ENCODE peak calls at places on chromosomes 3 and 15, in four cellular contexts. K is body of pancreas, M is upper lobe of left lung, L is HCT116. O is an unnamed sample.

GRCh38 chr15:39587910-39588530 is 7.1 kb downstream of the THBS1 start:
- ATAC-seq in K (no peak), M (peak), L (no peak), O (no peak)

GRCh38 chr3:101676219-101676764 is 640 bp downstream of the ZBTB11 start:
- ATAC-seq in K (peak), M (peak), L (peak), O (peak)

GRCh38 chr3:151960956-151961580 is 87.6 kb downstream of the SUCNR1 start:
- ATAC-seq in K (no peak), M (no peak), L (no peak), O (no peak)

GRCh38 chr3:168341192-168341816 is 245.6 kb upstream of the GOLIM4 start:
- ATAC-seq in K (no peak), M (no peak), L (no peak), O (no peak)

GRCh38 chr3:65348596-65348995 is 660.8 kb upstream of the ADAMTS9 start:
- ATAC-seq in K (no peak), M (no peak), L (no peak), O (no peak)

GRCh38 chr3:158167737-158168469 is 58.0 kb downstream of the RSRC1 start:
- ATAC-seq in K (no peak), M (peak), L (peak), O (no peak)

GRCh38 chr3:40800343-40800742 is 275.6 kb downstream of the ZNF621 start:
- ATAC-seq in K (no peak), M (peak), L (no peak), O (peak)

GRCh38 chr15:58441376-58442070 is 9.7 kb downstream of the LIPC start:
- ATAC-seq in K (no peak), M (peak), L (no peak), O (no peak)

GRCh38 chr3:133742351-133743091 is 3.7 kb upstream of the TF start:
- ATAC-seq in K (peak), M (no peak), L (peak), O (no peak)

DNA sequence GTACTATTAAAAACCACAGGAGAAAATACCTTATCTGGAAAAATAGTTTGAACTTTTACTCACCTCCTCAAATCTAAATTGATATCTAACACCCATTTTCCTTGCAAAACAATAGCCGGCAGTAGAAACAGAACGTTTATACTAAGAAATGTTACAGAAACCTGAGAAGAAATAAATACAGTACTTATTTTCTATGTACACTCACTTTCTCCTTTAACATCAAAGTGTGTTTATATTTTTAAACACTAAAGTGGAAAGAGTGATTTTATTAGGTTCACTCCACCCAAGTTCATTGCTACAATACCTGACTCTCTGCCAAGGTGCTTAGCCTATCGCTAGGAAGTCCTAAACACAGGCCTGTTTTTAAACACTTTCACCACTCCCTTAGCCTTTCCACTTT is 87.8 kb upstream of the TJP1 start:
- ATAC-seq in K (no peak), M (no peak), L (no peak), O (no peak)
- H3K27ac ChIP-seq in K (no peak), M (no peak), L (no peak), O (no peak)

GRCh38 chr15:77070500-77071337 is at the start of gene TSPAN3:
- ATAC-seq in K (peak), M (peak), L (peak), O (peak)
- TF ChIP-seq POLR2A in K (peak), M (peak), L (peak), O (peak)

GRCh38 chr3:8325306-8325705 is 176.3 kb upstream of the LMCD1 start:
- ATAC-seq in K (no peak), M (no peak), L (no peak), O (no peak)
- H3K27ac ChIP-seq in K (no peak), M (no peak), L (no peak), O (no peak)

GRCh38 chr3:4978259-4978965 is 825 bp upstream of the BHLHE40 start:
- ATAC-seq in K (peak), M (peak), L (peak), O (peak)
- TF ChIP-seq POLR2A in K (peak), M (peak), L (peak), O (peak)

O was measured in gastroesophageal sphincter.